ENCODE peak calls at places on chromosomes 2 and 18, in nine cellular contexts. One of them, this sample, is unnamed. For H3K27me3 and H3K4me1, the result is how much of the 10 kb centered on the place peaks cover.

GRCh38 chr2:49948091-49948490 is 793.8 kb upstream of the FSHR start:
- DNase-seq in gastrocnemius medialis: no peak
- DNase-seq in lung: no peak
- DNase-seq in prostate gland: no peak
- DNase-seq in pancreas: no peak
- DNase-seq in breast epithelium: no peak
- DNase-seq in right lobe of liver: no peak
- DNase-seq in left ventricle myocardium inferior: no peak
- DNase-seq in psoas muscle: no peak
- DNase-seq in this sample: no peak

GRCh38 chr2:20586379-20586715 is 64.6 kb downstream of the HS1BP3 start:
- DNase-seq in prostate gland: no peak
- DNase-seq in psoas muscle: no peak
- DNase-seq in pancreas: no peak
- DNase-seq in left ventricle myocardium inferior: no peak
- DNase-seq in gastrocnemius medialis: no peak
- DNase-seq in lung: no peak
- DNase-seq in right lobe of liver: no peak
- DNase-seq in breast epithelium: no peak
- DNase-seq in this sample: no peak

GRCh38 chr18:79502785-79503184 is 107.1 kb downstream of the NFATC1 start:
- DNase-seq in lung: no peak
- DNase-seq in gastrocnemius medialis: no peak
- DNase-seq in breast epithelium: no peak
- DNase-seq in pancreas: peak
- DNase-seq in psoas muscle: no peak
- DNase-seq in right lobe of liver: no peak
- DNase-seq in prostate gland: no peak
- DNase-seq in left ventricle myocardium inferior: no peak
- DNase-seq in this sample: no peak

GRCh38 chr2:71157124-71157802 is 26.8 kb downstream of the MPHOSPH10 start:
- DNase-seq in gastrocnemius medialis: peak
- DNase-seq in lung: peak
- DNase-seq in prostate gland: peak
- DNase-seq in left ventricle myocardium inferior: peak
- DNase-seq in psoas muscle: peak
- DNase-seq in pancreas: peak
- DNase-seq in breast epithelium: no peak
- DNase-seq in right lobe of liver: peak
- DNase-seq in this sample: peak

GRCh38 chr2:182784777-182785176 is 68.7 kb downstream of the DNAJC10 start:
- DNase-seq in left ventricle myocardium inferior: no peak
- DNase-seq in psoas muscle: no peak
- DNase-seq in breast epithelium: no peak
- DNase-seq in pancreas: no peak
- DNase-seq in right lobe of liver: no peak
- DNase-seq in prostate gland: no peak
- DNase-seq in gastrocnemius medialis: no peak
- DNase-seq in lung: no peak
- DNase-seq in this sample: no peak

GRCh38 chr18:34084635-34085034 is 140.1 kb downstream of the NOL4 start:
- DNase-seq in lung: no peak
- DNase-seq in pancreas: no peak
- DNase-seq in left ventricle myocardium inferior: no peak
- DNase-seq in breast epithelium: no peak
- DNase-seq in gastrocnemius medialis: no peak
- DNase-seq in right lobe of liver: no peak
- DNase-seq in prostate gland: no peak
- DNase-seq in psoas muscle: no peak
- DNase-seq in this sample: no peak

GRCh38 chr2:228628682-228629081 is 447.2 kb upstream of the SPHKAP start:
- DNase-seq in prostate gland: no peak
- DNase-seq in gastrocnemius medialis: no peak
- DNase-seq in breast epithelium: no peak
- DNase-seq in psoas muscle: no peak
- DNase-seq in pancreas: no peak
- DNase-seq in left ventricle myocardium inferior: no peak
- DNase-seq in lung: no peak
- DNase-seq in right lobe of liver: no peak
- DNase-seq in this sample: no peak

GRCh38 chr2:214649440-214650205 is 159.9 kb downstream of the BARD1 start:
- DNase-seq in lung: no peak
- DNase-seq in left ventricle myocardium inferior: no peak
- DNase-seq in breast epithelium: no peak
- DNase-seq in pancreas: no peak
- DNase-seq in right lobe of liver: no peak
- DNase-seq in prostate gland: no peak
- DNase-seq in psoas muscle: no peak
- DNase-seq in gastrocnemius medialis: no peak
- DNase-seq in this sample: no peak

GRCh38 chr18:10417191-10417590 is 37.2 kb upstream of the APCDD1 start:
- DNase-seq in gastrocnemius medialis: no peak
- DNase-seq in psoas muscle: no peak
- DNase-seq in right lobe of liver: no peak
- DNase-seq in left ventricle myocardium inferior: no peak
- DNase-seq in lung: peak
- DNase-seq in breast epithelium: no peak
- DNase-seq in pancreas: no peak
- DNase-seq in prostate gland: peak
- DNase-seq in this sample: no peak

GRCh38 chr18:52237551-52237950 is 102.4 kb upstream of the DCC start:
- DNase-seq in gastrocnemius medialis: no peak
- DNase-seq in prostate gland: no peak
- DNase-seq in lung: no peak
- DNase-seq in left ventricle myocardium inferior: no peak
- DNase-seq in psoas muscle: no peak
- DNase-seq in pancreas: no peak
- DNase-seq in right lobe of liver: no peak
- DNase-seq in breast epithelium: no peak
- DNase-seq in this sample: no peak

GRCh38 chr18:79489900-79490592 is 94.3 kb downstream of the NFATC1 start:
- DNase-seq in breast epithelium: no peak
- DNase-seq in gastrocnemius medialis: no peak
- DNase-seq in right lobe of liver: peak
- DNase-seq in left ventricle myocardium inferior: peak
- DNase-seq in psoas muscle: peak
- DNase-seq in pancreas: peak
- DNase-seq in prostate gland: no peak
- DNase-seq in lung: no peak
- DNase-seq in this sample: no peak

GRCh38 chr18:36469471-36469870 is 172.0 kb downstream of the FHOD3 start:
- DNase-seq in prostate gland: no peak
- DNase-seq in lung: no peak
- DNase-seq in right lobe of liver: no peak
- DNase-seq in pancreas: no peak
- DNase-seq in psoas muscle: no peak
- DNase-seq in gastrocnemius medialis: no peak
- DNase-seq in left ventricle myocardium inferior: peak
- DNase-seq in breast epithelium: no peak
- DNase-seq in this sample: no peak

GRCh38 chr18:77905011-77905410 is 655.4 kb downstream of the GALR1 start:
- DNase-seq in pancreas: no peak
- DNase-seq in left ventricle myocardium inferior: no peak
- DNase-seq in gastrocnemius medialis: no peak
- DNase-seq in breast epithelium: no peak
- DNase-seq in prostate gland: no peak
- DNase-seq in psoas muscle: no peak
- DNase-seq in right lobe of liver: no peak
- DNase-seq in lung: no peak
- DNase-seq in this sample: no peak

GRCh38 chr2:102101844-102102635 is 40.5 kb upstream of the IL1R1 start:
- DNase-seq in pancreas: no peak
- DNase-seq in psoas muscle: no peak
- DNase-seq in gastrocnemius medialis: no peak
- DNase-seq in right lobe of liver: peak
- DNase-seq in prostate gland: no peak
- DNase-seq in lung: no peak
- DNase-seq in left ventricle myocardium inferior: no peak
- DNase-seq in breast epithelium: no peak
- DNase-seq in this sample: no peak

GRCh38 chr2:151827564-151828142 is 568 bp downstream of the ARL5A start:
- DNase-seq in gastrocnemius medialis: no peak
- DNase-seq in prostate gland: peak
- DNase-seq in psoas muscle: no peak
- DNase-seq in right lobe of liver: peak
- DNase-seq in pancreas: peak
- DNase-seq in left ventricle myocardium inferior: no peak
- DNase-seq in lung: no peak
- DNase-seq in breast epithelium: no peak
- DNase-seq in this sample: peak

GRCh38 chr2:80028584-80028983 is 276.0 kb downstream of the LRRTM1 start:
- DNase-seq in left ventricle myocardium inferior: no peak
- DNase-seq in psoas muscle: no peak
- DNase-seq in prostate gland: no peak
- DNase-seq in breast epithelium: no peak
- DNase-seq in right lobe of liver: no peak
- DNase-seq in gastrocnemius medialis: no peak
- DNase-seq in pancreas: no peak
- DNase-seq in lung: no peak
- DNase-seq in this sample: no peak

GRCh38 chr2:172836386-172837200 is 100.9 kb downstream of the RAPGEF4 start:
- DNase-seq in right lobe of liver: no peak
- DNase-seq in psoas muscle: no peak
- DNase-seq in breast epithelium: no peak
- DNase-seq in gastrocnemius medialis: no peak
- DNase-seq in left ventricle myocardium inferior: no peak
- DNase-seq in prostate gland: no peak
- DNase-seq in lung: no peak
- DNase-seq in pancreas: no peak
- DNase-seq in this sample: no peak

GRCh38 chr2:48733067-48733503 is 22.4 kb downstream of the LHCGR start:
- DNase-seq in gastrocnemius medialis: no peak
- DNase-seq in lung: no peak
- DNase-seq in right lobe of liver: no peak
- DNase-seq in prostate gland: no peak
- DNase-seq in breast epithelium: no peak
- DNase-seq in left ventricle myocardium inferior: no peak
- DNase-seq in pancreas: no peak
- DNase-seq in psoas muscle: no peak
- DNase-seq in this sample: no peak

GRCh38 chr2:73215254-73215653 is 1.2 kb downstream of the SMYD5 start:
- DNase-seq in lung: no peak
- DNase-seq in left ventricle myocardium inferior: no peak
- DNase-seq in prostate gland: no peak
- DNase-seq in gastrocnemius medialis: no peak
- DNase-seq in psoas muscle: no peak
- DNase-seq in right lobe of liver: no peak
- DNase-seq in breast epithelium: no peak
- DNase-seq in pancreas: no peak
- DNase-seq in this sample: no peak
- H3K4me3 ChIP-seq in lung: no peak
- H3K4me3 ChIP-seq in left ventricle myocardium inferior: peak
- H3K4me3 ChIP-seq in prostate gland: no peak
- H3K4me3 ChIP-seq in gastrocnemius medialis: peak
- H3K4me3 ChIP-seq in psoas muscle: peak
- H3K4me3 ChIP-seq in right lobe of liver: no peak
- H3K4me3 ChIP-seq in breast epithelium: peak
- H3K4me3 ChIP-seq in pancreas: no peak
- H3K4me3 ChIP-seq in this sample: no peak

GRCh38 chr2:239670463-239671120 is 269.8 kb upstream of the HDAC4 start:
- DNase-seq in pancreas: no peak
- DNase-seq in right lobe of liver: peak
- DNase-seq in breast epithelium: no peak
- DNase-seq in psoas muscle: no peak
- DNase-seq in prostate gland: no peak
- DNase-seq in gastrocnemius medialis: no peak
- DNase-seq in lung: no peak
- DNase-seq in left ventricle myocardium inferior: no peak
- DNase-seq in this sample: no peak
- H3K27me3 ChIP-seq in pancreas: under half
- H3K27me3 ChIP-seq in right lobe of liver: under half
- H3K27me3 ChIP-seq in breast epithelium: under half
- H3K27me3 ChIP-seq in psoas muscle: under half
- H3K27me3 ChIP-seq in prostate gland: under half
- H3K27me3 ChIP-seq in gastrocnemius medialis: under half
- H3K27me3 ChIP-seq in lung: under half
- H3K27me3 ChIP-seq in left ventricle myocardium inferior: under half
- H3K27me3 ChIP-seq in this sample: under half

GRCh38 chr2:32363588-32363987 is 6.8 kb downstream of the BIRC6 start:
- DNase-seq in psoas muscle: no peak
- DNase-seq in gastrocnemius medialis: no peak
- DNase-seq in right lobe of liver: no peak
- DNase-seq in prostate gland: no peak
- DNase-seq in pancreas: no peak
- DNase-seq in lung: no peak
- DNase-seq in left ventricle myocardium inferior: no peak
- DNase-seq in breast epithelium: no peak
- DNase-seq in this sample: no peak
- H3K4me1 ChIP-seq in psoas muscle: under half
- H3K4me1 ChIP-seq in gastrocnemius medialis: half or more
- H3K4me1 ChIP-seq in right lobe of liver: under half
- H3K4me1 ChIP-seq in prostate gland: under half
- H3K4me1 ChIP-seq in pancreas: under half
- H3K4me1 ChIP-seq in lung: under half
- H3K4me1 ChIP-seq in left ventricle myocardium inferior: half or more
- H3K4me1 ChIP-seq in breast epithelium: under half
- H3K4me1 ChIP-seq in this sample: under half

DNA sequence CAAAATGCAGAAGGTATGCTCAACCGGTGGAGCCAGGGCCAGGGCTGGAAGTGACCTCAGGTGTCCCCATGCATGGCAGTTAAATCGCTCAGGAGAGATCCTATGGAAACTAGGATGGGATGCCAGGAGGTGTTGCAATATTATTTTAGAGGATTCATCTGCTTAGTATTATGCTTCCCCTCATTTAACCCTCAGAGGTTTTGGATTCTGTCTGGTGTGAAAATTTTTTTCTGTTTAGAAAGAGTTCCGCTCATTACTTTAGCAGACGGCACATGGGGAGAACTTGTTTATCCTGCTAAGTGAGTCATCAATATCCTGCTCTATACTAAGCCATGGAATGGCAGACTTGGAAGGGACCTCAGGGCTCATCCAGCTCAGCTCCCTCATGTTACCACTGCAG is 42.5 kb downstream of the TRIB2 start:
- DNase-seq in right lobe of liver: no peak
- DNase-seq in pancreas: no peak
- DNase-seq in breast epithelium: no peak
- DNase-seq in psoas muscle: no peak
- DNase-seq in lung: no peak
- DNase-seq in prostate gland: no peak
- DNase-seq in left ventricle myocardium inferior: no peak
- DNase-seq in gastrocnemius medialis: no peak
- DNase-seq in this sample: no peak
- H3K4me3 ChIP-seq in right lobe of liver: no peak
- H3K4me3 ChIP-seq in pancreas: no peak
- H3K4me3 ChIP-seq in breast epithelium: no peak
- H3K4me3 ChIP-seq in psoas muscle: no peak
- H3K4me3 ChIP-seq in lung: no peak
- H3K4me3 ChIP-seq in prostate gland: no peak
- H3K4me3 ChIP-seq in left ventricle myocardium inferior: no peak
- H3K4me3 ChIP-seq in gastrocnemius medialis: no peak
- H3K4me3 ChIP-seq in this sample: no peak

This sample was measured in CD8-positive, alpha-beta T cell.